ENCODE peak calls at places on chromosomes 3 and 15, in seven cellular contexts. K is GM23248, S is A549, Z is neural progenitor cell, X is neuronal stem cell, B is endothelial cell of umbilical vein, O is PC-9. N is an unnamed sample. For H3K9me3, the result is how much of the 10 kb centered on the place peaks cover.

GRCh38 chr3:157127268-157127667 is 32.7 kb downstream of the CCNL1 start:
- DNase-seq in K (no peak), S (no peak), Z (no peak), X (no peak), B (no peak), O (peak), N (no peak)

GRCh38 chr15:61726166-61726565 is 334.1 kb downstream of the VPS13C start:
- DNase-seq in K (no peak), S (no peak), Z (no peak), X (no peak), B (no peak), O (no peak), N (no peak)

GRCh38 chr3:150738688-150739087 is 24.3 kb downstream of the SIAH2 start:
- DNase-seq in K (no peak), S (no peak), Z (no peak), X (no peak), B (no peak), O (no peak), N (peak)

GRCh38 chr3:44659015-44659414 is 10.5 kb downstream of the ZNF35 start:
- DNase-seq in K (no peak), S (no peak), Z (no peak), X (no peak), B (no peak), O (no peak), N (no peak)

GRCh38 chr3:37853691-37854413 is 7.8 kb upstream of the CTDSPL start:
- DNase-seq in K (no peak), S (no peak), Z (no peak), X (no peak), B (no peak), O (no peak), N (no peak)

GRCh38 chr15:52227456-52227855 is 36.3 kb upstream of the GNB5 start:
- DNase-seq in K (peak), S (peak), Z (peak), X (peak), B (peak), O (peak), N (peak)

GRCh38 chr15:48426941-48427340 is 95.7 kb downstream of the DUT start:
- DNase-seq in K (no peak), S (no peak), Z (no peak), X (no peak), B (no peak), O (no peak), N (no peak)

GRCh38 chr15:41870689-41871081 is 23.2 kb downstream of the SPTBN5 start:
- DNase-seq in K (no peak), S (no peak), Z (no peak), X (no peak), B (no peak), O (no peak), N (no peak)

GRCh38 chr3:108757404-108757982 is at the start of gene RETNLB:
- DNase-seq in K (no peak), S (no peak), Z (no peak), X (no peak), B (no peak), O (no peak), N (no peak)

DNA sequence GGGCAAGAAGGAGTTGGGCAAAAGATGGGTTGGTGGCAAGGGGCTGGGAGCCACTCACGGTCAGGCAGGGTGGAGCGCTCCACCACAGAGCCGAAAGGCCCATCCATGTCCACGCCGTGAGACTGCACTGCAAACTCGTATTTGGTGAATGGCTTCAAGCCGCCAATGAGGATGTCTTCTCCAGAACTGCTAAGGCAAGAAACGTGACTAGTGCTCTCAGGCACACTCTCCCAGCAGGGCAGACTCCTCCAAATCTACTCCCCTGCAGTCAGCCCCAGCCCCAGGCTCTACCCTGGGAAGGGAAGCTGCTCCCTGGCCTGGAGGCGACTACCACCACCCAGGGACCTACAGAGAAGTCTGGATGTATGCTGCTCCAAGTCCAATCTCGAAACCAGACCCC is 11.4 kb upstream of the IGDCC3 start:
- DNase-seq in K (no peak), S (no peak), Z (no peak), X (no peak), B (no peak), O (no peak), N (no peak)
- H3K9me3 ChIP-seq in K (under half), S (under half), Z (under half), X (under half), B (under half), O (under half), N (under half)

GRCh38 chr15:67796728-67797127 is 28.6 kb upstream of the SKOR1 start:
- DNase-seq in K (no peak), S (no peak), Z (no peak), X (no peak), B (peak), O (no peak), N (no peak)
- H3K4me2 ChIP-seq in K (no peak), S (no peak), Z (peak), X (no peak), B (no peak), O (no peak), N (no peak)

DNA sequence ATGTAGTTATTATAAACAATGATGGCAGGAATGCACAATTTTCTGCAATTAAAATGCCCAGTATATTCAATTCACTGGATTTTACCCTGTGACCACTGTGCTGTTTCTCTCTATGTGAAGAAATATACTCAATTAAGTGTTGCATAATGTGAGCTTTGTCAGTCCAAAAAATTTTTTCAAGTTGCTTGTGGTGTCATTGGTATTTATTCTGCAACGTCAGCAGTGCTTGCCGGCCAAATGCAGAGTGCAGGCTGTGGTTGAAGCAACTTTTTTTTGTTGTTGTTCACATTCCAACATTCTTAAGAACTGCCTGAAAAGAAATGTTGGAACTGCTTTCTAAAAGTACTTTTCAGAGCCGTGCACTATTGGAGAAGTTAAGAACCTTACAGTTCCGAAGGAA is 423.5 kb upstream of the SEMA6D start:
- DNase-seq in K (peak), S (no peak), Z (peak), X (no peak), B (no peak), O (no peak), N (no peak)
- H3K9me3 ChIP-seq in K (under half), S (under half), Z (under half), X (under half), B (under half), O (under half), N (under half)

DNA sequence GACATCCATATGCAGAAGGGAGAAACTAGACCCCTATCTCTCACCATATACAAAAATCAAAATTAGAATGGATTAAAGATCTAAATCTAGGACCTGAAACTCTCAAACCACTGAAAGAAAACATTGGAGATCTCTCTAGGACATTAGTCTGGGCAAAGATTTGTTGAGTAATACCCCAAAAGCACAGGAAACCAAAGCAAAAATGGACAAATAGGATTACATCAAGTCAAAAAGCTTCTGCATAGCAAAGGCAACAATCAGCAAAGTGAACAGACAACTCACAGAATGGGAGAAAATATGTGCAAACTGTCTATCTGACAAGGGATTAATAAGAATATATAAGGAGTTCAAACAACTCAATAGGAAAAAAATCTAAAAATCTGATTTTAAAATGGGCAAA is 54.8 kb downstream of the MYO9A start:
- DNase-seq in K (peak), S (no peak), Z (no peak), X (no peak), B (no peak), O (no peak), N (no peak)
- H3K4me2 ChIP-seq in K (no peak), S (no peak), Z (no peak), X (no peak), B (no peak), O (no peak), N (no peak)

DNA sequence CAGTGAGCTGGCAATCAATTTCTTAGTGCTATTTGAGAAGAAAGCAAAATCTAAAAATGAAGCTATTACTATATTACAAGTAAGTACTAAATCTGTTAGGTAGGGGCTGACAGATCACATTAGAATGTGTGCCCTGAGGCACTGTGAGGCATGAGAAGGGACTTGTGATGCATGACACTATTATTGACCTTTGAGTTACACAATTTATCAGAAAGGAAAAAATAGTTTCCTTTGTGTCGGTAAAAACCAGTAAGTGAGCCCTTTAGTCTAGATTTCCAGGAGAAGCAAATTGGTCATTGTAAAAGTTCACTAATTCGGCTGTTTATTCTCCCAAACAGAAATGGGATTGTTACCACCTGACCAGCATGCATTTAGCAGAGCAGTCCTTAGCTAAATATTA is 379.6 kb upstream of the CNTN6 start:
- DNase-seq in K (no peak), S (no peak), Z (no peak), X (no peak), B (no peak), O (peak), N (no peak)
- H3K9me3 ChIP-seq in K (under half), S (under half), Z (under half), X (under half), B (under half), O (under half), N (under half)

DNA sequence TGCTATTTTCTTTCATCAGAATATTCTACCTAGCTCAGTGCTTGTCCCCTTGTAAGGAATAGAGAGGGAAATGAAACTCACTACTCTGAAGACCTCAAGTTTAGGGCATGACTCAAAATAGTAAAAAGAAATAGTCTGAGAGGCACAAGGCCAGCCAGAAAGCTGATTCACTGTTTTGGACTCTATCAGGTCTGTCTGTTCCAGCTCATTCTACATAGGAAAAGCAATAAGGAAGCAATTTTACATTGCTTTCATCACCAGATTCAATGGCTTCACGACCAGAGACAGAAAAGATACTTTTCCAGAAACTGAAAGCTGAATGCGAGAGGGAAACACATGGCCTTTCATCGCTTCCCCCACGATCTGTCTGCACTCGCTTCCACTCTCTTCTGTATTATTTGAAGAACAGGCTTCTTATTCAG is 276.0 kb downstream of the GBE1 start:
- DNase-seq in K (peak), S (no peak), Z (no peak), X (no peak), B (peak), O (no peak), N (peak)
- H3K4me2 ChIP-seq in K (peak), S (no peak), Z (no peak), X (no peak), B (peak), O (no peak), N (peak)

GRCh38 chr15:43360821-43361220 is 10.0 kb downstream of the ZSCAN29 start:
- DNase-seq in K (no peak), S (no peak), Z (no peak), X (no peak), B (no peak), O (no peak), N (no peak)

DNA sequence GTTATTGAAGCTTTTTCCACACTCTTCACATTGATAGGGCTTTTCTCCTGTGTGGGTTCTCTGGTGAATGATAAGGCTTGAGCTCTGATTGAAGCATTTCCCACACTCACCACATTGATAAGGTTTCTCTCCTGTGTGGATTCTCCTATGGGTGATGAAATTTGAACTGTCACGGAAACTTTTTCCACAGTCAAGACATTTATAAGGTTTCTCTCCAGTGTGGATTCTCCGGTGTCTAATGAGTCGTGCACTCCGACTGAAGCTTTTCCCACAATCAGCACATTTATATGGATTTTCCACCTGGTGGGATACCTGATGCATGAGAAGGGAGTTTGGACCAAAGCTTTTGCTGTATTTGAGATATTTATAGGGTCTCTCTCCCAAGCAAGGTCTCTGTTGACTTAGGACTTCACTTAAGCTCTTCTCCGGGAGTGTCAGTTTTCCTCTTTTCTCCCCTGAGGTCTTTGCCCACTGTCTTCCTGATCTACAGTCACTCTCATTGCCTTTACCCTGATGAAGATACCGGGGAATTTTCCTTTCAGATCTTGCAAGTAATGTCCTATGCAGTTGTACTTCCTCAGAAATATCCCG is 9.4 kb downstream of the ZSCAN29 start:
- DNase-seq in K (peak), S (no peak), Z (no peak), X (no peak), B (no peak), O (no peak), N (no peak)
- H3K9me3 ChIP-seq in K (under half), S (half or more), Z (under half), X (half or more), B (under half), O (under half), N (half or more)

DNA sequence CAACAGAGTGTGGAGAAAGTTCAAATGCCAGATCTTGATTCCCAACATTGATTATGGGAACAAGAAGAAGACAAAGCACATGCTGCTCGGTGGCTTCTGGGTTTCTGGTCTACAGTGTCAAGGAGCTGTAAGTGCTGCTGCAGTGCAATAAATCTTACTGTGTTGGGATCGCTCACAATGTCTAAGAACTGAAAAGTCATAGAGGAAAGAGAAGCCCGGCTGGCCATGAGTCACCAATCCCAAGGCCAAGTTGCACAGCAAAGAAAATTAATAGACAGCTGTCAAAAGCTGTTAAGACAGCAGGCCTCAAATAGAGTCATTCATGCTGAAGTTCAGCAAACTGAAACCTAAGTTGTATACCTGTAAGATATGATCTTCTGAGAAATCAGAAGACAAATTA is 33.2 kb upstream of the SPPL2A start:
- DNase-seq in K (no peak), S (no peak), Z (no peak), X (no peak), B (peak), O (peak), N (no peak)
- H3K4me2 ChIP-seq in K (no peak), S (no peak), Z (no peak), X (no peak), B (no peak), O (peak), N (no peak)

GRCh38 chr15:25065876-25066275 is 111.1 kb downstream of the SNRPN start:
- DNase-seq in K (no peak), S (no peak), Z (no peak), X (no peak), B (no peak), O (no peak), N (no peak)
- H3K9me3 ChIP-seq in K (under half), S (half or more), Z (under half), X (half or more), B (half or more), O (under half), N (half or more)

GRCh38 chr15:63372753-63373152 is 8.9 kb downstream of the CA12 start:
- DNase-seq in K (peak), S (no peak), Z (no peak), X (no peak), B (no peak), O (no peak), N (no peak)

GRCh38 chr15:63372018-63372705 is 9.5 kb downstream of the CA12 start:
- DNase-seq in K (peak), S (peak), Z (no peak), X (no peak), B (peak), O (peak), N (no peak)

GRCh38 chr15:63369766-63370165 is 11.9 kb downstream of the CA12 start:
- DNase-seq in K (peak), S (no peak), Z (no peak), X (no peak), B (no peak), O (no peak), N (no peak)

GRCh38 chr15:63370764-63371163 is 10.9 kb downstream of the CA12 start:
- DNase-seq in K (peak), S (no peak), Z (no peak), X (no peak), B (no peak), O (no peak), N (no peak)

GRCh38 chr15:63371297-63371918 is 10.2 kb downstream of the CA12 start:
- DNase-seq in K (peak), S (no peak), Z (no peak), X (no peak), B (no peak), O (no peak), N (no peak)
- H3K4me2 ChIP-seq in K (peak), S (peak), Z (no peak), X (no peak), B (no peak), O (no peak), N (no peak)